ENCODE peak calls at places on chromosomes 13 and 19, in seven cellular contexts. V, J, F, G, L, T and O are unnamed samples.

GRCh38 chr19:12647490-12648071 is 19.0 kb downstream of the MAN2B1 start:
- DNase-seq in V (no peak), J (peak), F (no peak), G (peak), L (no peak), T (peak), O (peak)

GRCh38 chr19:42693760-42694350 is 46.4 kb downstream of the PSG3 start:
- DNase-seq in V (no peak), J (no peak), F (no peak), G (peak), L (no peak), T (peak), O (peak)

GRCh38 chr19:2529473-2529918 is 53.6 kb downstream of the GADD45B start:
- DNase-seq in V (peak), J (no peak), F (no peak), G (peak), L (no peak), T (peak), O (peak)

GRCh38 chr19:37970699-37971098 is 63.7 kb downstream of the SIPA1L3 start:
- DNase-seq in V (no peak), J (no peak), F (no peak), G (no peak), L (no peak), T (no peak), O (no peak)

GRCh38 chr19:12828494-12828893 is 5.9 kb downstream of the RTBDN start:
- DNase-seq in V (no peak), J (peak), F (no peak), G (no peak), L (no peak), T (no peak), O (no peak)

GRCh38 chr13:34521166-34521565 is 420.9 kb upstream of the NBEA start:
- DNase-seq in V (no peak), J (no peak), F (no peak), G (no peak), L (no peak), T (no peak), O (no peak)

GRCh38 chr19:43664008-43664407 is 6.0 kb downstream of the PLAUR start:
- DNase-seq in V (no peak), J (no peak), F (no peak), G (no peak), L (no peak), T (no peak), O (peak)

GRCh38 chr19:45668342-45668871 is 386 bp downstream of the GIPR start:
- DNase-seq in V (no peak), J (no peak), F (peak), G (no peak), L (no peak), T (no peak), O (peak)

GRCh38 chr19:13835791-13836723 is 40.8 kb downstream of the ZSWIM4 start:
- DNase-seq in V (peak), J (no peak), F (no peak), G (no peak), L (peak), T (no peak), O (peak)